ENCODE peak calls at places on chromosomes 6 and 20, in five cellular contexts. Q is kidney epithelial cell, D is SK-N-SH, B is HepG2, C is GM12878. A is an unnamed sample. For H3K36me3, the result is how much of the 10 kb centered on the place peaks cover.

GRCh38 chr6:82959385-82959941 is 106.2 kb downstream of the UBE3D start:
- DNase-seq in Q (no peak), D (no peak), B (no peak), C (no peak), A (peak)

GRCh38 chr20:50848341-50848808 is 53.5 kb downstream of the BCAS4 start:
- DNase-seq in Q (no peak), D (no peak), B (no peak), C (no peak), A (no peak)

GRCh38 chr6:79574636-79575035 is 37.4 kb upstream of the LCA5 start:
- DNase-seq in Q (peak), D (no peak), B (peak), C (no peak), A (no peak)

GRCh38 chr20:14491436-14491835 is 154.0 kb upstream of the FLRT3 start:
- DNase-seq in Q (no peak), D (no peak), B (no peak), C (no peak), A (no peak)

GRCh38 chr6:76633259-76633658 is 560.8 kb upstream of the IMPG1 start:
- DNase-seq in Q (no peak), D (no peak), B (no peak), C (no peak), A (no peak)

GRCh38 chr6:145508107-145508506 is 227.2 kb downstream of the EPM2A start:
- DNase-seq in Q (no peak), D (no peak), B (no peak), C (no peak), A (no peak)

GRCh38 chr6:31010393-31011060 is at the start of gene MUC22:
- DNase-seq in Q (peak), D (no peak), B (no peak), C (no peak), A (peak)

GRCh38 chr6:37663016-37663810 is 34.5 kb downstream of the MDGA1 start:
- DNase-seq in Q (no peak), D (no peak), B (no peak), C (no peak), A (no peak)

GRCh38 chr6:72031471-72031870 is 145.1 kb downstream of the RIMS1 start:
- DNase-seq in Q (no peak), D (no peak), B (no peak), C (no peak), A (peak)

GRCh38 chr6:125519367-125519766 is 217.6 kb upstream of the HDDC2 start:
- DNase-seq in Q (no peak), D (no peak), B (no peak), C (no peak), A (no peak)

GRCh38 chr6:30955367-30956042 is 14.7 kb downstream of the MUCL3 start:
- DNase-seq in Q (no peak), D (peak), B (no peak), C (peak), A (no peak)

GRCh38 chr20:33309631-33310030 is 26.6 kb downstream of the BPIFB1 start:
- DNase-seq in Q (no peak), D (no peak), B (no peak), C (no peak), A (no peak)

GRCh38 chr20:37992802-37993538 is 40.3 kb downstream of the TTI1 start:
- DNase-seq in Q (no peak), D (peak), B (peak), C (no peak), A (peak)

GRCh38 chr6:4210619-4211419 is 75.4 kb upstream of the ECI2 start:
- DNase-seq in Q (peak), D (peak), B (peak), C (no peak), A (no peak)

GRCh38 chr6:134295953-134296553 is 21.9 kb downstream of the SGK1 start:
- DNase-seq in Q (peak), D (no peak), B (peak), C (no peak), A (peak)

GRCh38 chr6:157732416-157733161 is 90.5 kb upstream of the SNX9 start:
- DNase-seq in Q (no peak), D (no peak), B (peak), C (no peak), A (no peak)

GRCh38 chr20:24093666-24094065 is 105.1 kb upstream of the GGTLC1 start:
- DNase-seq in Q (no peak), D (no peak), B (no peak), C (no peak), A (no peak)

GRCh38 chr6:158474961-158475343 is 84.9 kb upstream of the TMEM181 start:
- DNase-seq in Q (no peak), D (no peak), B (peak), C (no peak), A (no peak)

GRCh38 chr6:63437058-63437457 is 117.3 kb upstream of the LGSN start:
- DNase-seq in Q (no peak), D (no peak), B (no peak), C (no peak), A (no peak)

GRCh38 chr20:3784863-3785239 is 1.7 kb downstream of the CENPB start:
- DNase-seq in Q (no peak), D (no peak), B (no peak), C (no peak), A (no peak)
- H3K4me3 ChIP-seq in Q (no peak), D (peak), B (no peak), C (no peak), A (peak)

GRCh38 chr20:62281161-62281933 is 21.4 kb upstream of the ADRM1 start:
- DNase-seq in Q (no peak), D (no peak), B (no peak), C (no peak), A (no peak)

GRCh38 chr20:62284448-62284847 is 18.3 kb upstream of the ADRM1 start:
- DNase-seq in Q (no peak), D (no peak), B (no peak), C (no peak), A (no peak)

GRCh38 chr20:62280303-62280702 is 22.5 kb upstream of the ADRM1 start:
- DNase-seq in Q (no peak), D (no peak), B (no peak), C (no peak), A (no peak)

GRCh38 chr20:62282877-62283503 is 19.8 kb upstream of the ADRM1 start:
- DNase-seq in Q (no peak), D (no peak), B (no peak), C (no peak), A (no peak)

DNA sequence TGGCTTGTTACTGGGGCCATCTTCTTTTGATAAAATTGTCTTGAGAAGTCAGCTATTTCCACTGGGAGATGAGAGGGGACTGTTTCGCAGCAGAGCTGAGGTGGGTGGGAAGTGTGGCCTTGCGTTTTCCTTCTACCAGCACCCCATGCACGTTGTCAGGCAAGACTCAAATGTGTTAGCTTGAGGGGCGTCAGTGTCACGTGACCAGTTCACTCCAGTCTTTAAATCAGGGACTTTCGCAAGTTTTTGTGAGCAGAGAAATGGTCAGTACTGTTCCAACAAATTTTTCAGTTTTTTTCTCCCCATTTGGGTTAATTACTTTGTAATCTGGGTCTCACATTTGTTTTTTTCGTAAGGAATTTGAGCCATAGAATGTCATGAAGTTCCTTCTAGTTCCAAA is 20.7 kb upstream of the ADRM1 start:
- DNase-seq in Q (no peak), D (no peak), B (no peak), C (no peak), A (no peak)
- H3K36me3 ChIP-seq in Q (under half), D (under half), B (half or more), C (under half), A (under half)

GRCh38 chr6:34357937-34358336 is 34.5 kb downstream of the NUDT3 start:
- DNase-seq in Q (no peak), D (no peak), B (no peak), C (no peak), A (no peak)
- TF ChIP-seq CTCF in Q (no peak), D (no peak), B (no peak), C (no peak), A (no peak)

GRCh38 chr6:210104-210456 is 82.2 kb upstream of the DUSP22 start:
- DNase-seq in Q (no peak), D (no peak), B (no peak), C (no peak), A (no peak)
- H3K4me3 ChIP-seq in Q (no peak), D (peak), B (no peak), C (no peak), A (no peak)

GRCh38 chr6:44100088-44100550 is 27.1 kb downstream of the MRPL14 start:
- DNase-seq in Q (no peak), D (peak), B (peak), C (no peak), A (no peak)

GRCh38 chr6:44104661-44105060 is 22.6 kb downstream of the MRPL14 start:
- DNase-seq in Q (no peak), D (no peak), B (no peak), C (no peak), A (no peak)

GRCh38 chr6:44101832-44102231 is 25.4 kb downstream of the MRPL14 start:
- DNase-seq in Q (no peak), D (no peak), B (no peak), C (no peak), A (no peak)

GRCh38 chr6:44105146-44105545 is 22.1 kb downstream of the MRPL14 start:
- DNase-seq in Q (no peak), D (peak), B (no peak), C (no peak), A (no peak)

DNA sequence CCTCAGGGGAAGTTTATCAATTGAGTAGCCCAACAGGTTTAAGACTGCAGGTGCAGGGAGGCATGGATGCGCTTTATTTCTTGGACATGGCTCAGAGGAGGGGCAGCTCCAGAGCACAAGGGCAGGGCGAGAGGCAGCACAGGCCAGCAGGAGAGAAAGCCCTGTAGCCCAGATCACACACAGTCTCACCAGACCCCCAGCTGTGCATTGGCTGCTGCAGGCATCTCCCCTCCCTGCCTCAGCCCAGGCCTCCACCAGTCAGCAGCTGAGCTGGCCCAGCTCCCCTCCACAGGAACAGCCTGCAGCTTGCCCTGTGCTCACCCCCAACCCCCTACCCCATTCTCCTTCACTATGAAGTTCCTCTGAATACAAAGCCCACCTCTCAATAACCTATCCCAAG is 24.7 kb downstream of the MRPL14 start:
- DNase-seq in Q (no peak), D (no peak), B (no peak), C (no peak), A (no peak)
- H3K36me3 ChIP-seq in Q (under half), D (under half), B (under half), C (under half), A (under half)

DNA sequence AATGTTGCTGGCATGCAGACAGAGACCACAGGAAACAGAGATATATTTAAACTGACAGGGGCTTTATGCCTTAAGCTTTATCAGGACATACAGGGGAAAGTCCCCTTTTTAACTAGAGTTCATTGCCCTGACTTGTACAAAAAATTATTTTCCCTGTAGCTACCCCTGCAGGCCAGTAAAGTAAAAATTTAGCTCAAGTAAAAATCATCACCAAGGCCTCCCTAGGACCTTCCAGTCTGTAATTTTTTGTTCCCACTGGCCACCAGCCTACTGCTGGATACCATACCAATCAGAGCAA is 711.9 kb upstream of the NRSN1 start:
- DNase-seq in Q (peak), D (peak), B (no peak), C (peak), A (peak)
- TF ChIP-seq CTCF in Q (peak), D (peak), B (no peak), C (peak), A (peak)

GRCh38 chr6:39231386-39231785 is 2.1 kb upstream of the KCNK5 start:
- DNase-seq in Q (no peak), D (no peak), B (no peak), C (no peak), A (no peak)
- H3K4me3 ChIP-seq in Q (no peak), D (no peak), B (no peak), C (no peak), A (no peak)

GRCh38 chr6:53500095-53500494 is 44.8 kb downstream of the GCLC start:
- DNase-seq in Q (no peak), D (no peak), B (no peak), C (no peak), A (no peak)

GRCh38 chr6:53506872-53507271 is 38.0 kb downstream of the GCLC start:
- DNase-seq in Q (no peak), D (no peak), B (no peak), C (no peak), A (no peak)

GRCh38 chr6:53504438-53505030 is 40.4 kb downstream of the GCLC start:
- DNase-seq in Q (no peak), D (no peak), B (no peak), C (no peak), A (no peak)

GRCh38 chr6:53499094-53499493 is 45.8 kb downstream of the GCLC start:
- DNase-seq in Q (no peak), D (no peak), B (no peak), C (no peak), A (no peak)

DNA sequence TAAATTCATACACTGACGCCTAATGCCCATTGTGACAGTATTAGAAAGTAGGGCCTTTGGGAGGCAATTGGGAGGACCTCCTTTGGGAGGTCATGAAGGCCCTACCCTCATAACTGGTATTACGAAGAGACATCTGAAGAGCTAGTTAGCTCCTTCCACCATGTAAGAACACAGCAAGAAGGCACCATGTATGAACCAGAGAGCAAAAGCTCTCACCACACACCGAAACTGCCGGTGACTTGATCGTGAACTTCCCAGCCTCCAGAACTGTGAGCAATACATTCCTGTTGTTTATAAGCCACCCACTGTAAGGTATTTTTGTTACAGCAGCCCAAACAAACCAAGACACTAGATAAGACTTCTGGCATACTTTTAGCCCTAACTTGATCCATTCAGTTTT is 41.8 kb downstream of the GCLC start:
- DNase-seq in Q (no peak), D (no peak), B (no peak), C (no peak), A (no peak)
- H3K36me3 ChIP-seq in Q (under half), D (under half), B (half or more), C (under half), A (under half)

GRCh38 chr20:11970243-11970836 is 52.6 kb downstream of the BTBD3 start:
- DNase-seq in Q (no peak), D (no peak), B (no peak), C (no peak), A (no peak)

GRCh38 chr20:11965602-11966001 is 47.9 kb downstream of the BTBD3 start:
- DNase-seq in Q (no peak), D (no peak), B (no peak), C (no peak), A (no peak)
- TF ChIP-seq CTCF in Q (no peak), D (no peak), B (peak), C (no peak), A (peak)

GRCh38 chr20:32282461-32282860 is 5.0 kb downstream of the KIF3B start:
- DNase-seq in Q (no peak), D (no peak), B (no peak), C (no peak), A (no peak)

GRCh38 chr20:32287231-32287638 is 9.8 kb downstream of the KIF3B start:
- DNase-seq in Q (no peak), D (no peak), B (no peak), C (no peak), A (no peak)

GRCh38 chr20:32288225-32288849 is 10.9 kb downstream of the KIF3B start:
- DNase-seq in Q (no peak), D (no peak), B (peak), C (no peak), A (no peak)

GRCh38 chr20:32285082-32285620 is 7.7 kb downstream of the KIF3B start:
- DNase-seq in Q (no peak), D (no peak), B (no peak), C (peak), A (no peak)

GRCh38 chr20:32285621-32286334 is 8.3 kb downstream of the KIF3B start:
- DNase-seq in Q (no peak), D (no peak), B (no peak), C (peak), A (peak)
- H3K4me3 ChIP-seq in Q (no peak), D (no peak), B (no peak), C (peak), A (no peak)